ENCODE peak calls at places on chromosomes 4 and X, in five cellular contexts. T, D, N, E and Q are unnamed samples.

GRCh38 chr4:56234098-56234497 is 153.2 kb downstream of the AASDH start:
- DNase-seq in E (no peak), N (no peak), D (no peak), T (peak), Q (no peak)

GRCh38 chr4:17327587-17327986 is 184.3 kb downstream of the QDPR start:
- DNase-seq in D (peak), E (no peak), T (no peak), N (no peak), Q (no peak)

GRCh38 chrX:124641737-124642491 is 295.6 kb downstream of the SH2D1A start:
- DNase-seq in T (no peak), N (no peak), D (no peak), E (peak), Q (no peak)

GRCh38 chrX:47226531-47227333 is 6.1 kb upstream of the USP11 start:
- DNase-seq in E (no peak), T (no peak), D (no peak), N (no peak), Q (no peak)

GRCh38 chrX:124433186-124433585 is 86.8 kb downstream of the SH2D1A start:
- DNase-seq in N (no peak), E (no peak), D (no peak), T (no peak), Q (no peak)

GRCh38 chr4:121791481-121791880 is 9.6 kb upstream of the EXOSC9 start:
- DNase-seq in T (no peak), N (no peak), D (peak), E (no peak), Q (no peak)

GRCh38 chrX:1178580-1179057 is 33.8 kb downstream of the CRLF2 start:
- DNase-seq in D (no peak), E (no peak), N (no peak), T (no peak), Q (no peak)

GRCh38 chrX:148874621-148875020 is 374.2 kb downstream of the AFF2 start:
- DNase-seq in D (peak), E (no peak), N (no peak), T (no peak), Q (no peak)

GRCh38 chr4:95910749-95911148 is 70.9 kb downstream of the PDHA2 start:
- DNase-seq in E (no peak), N (no peak), D (no peak), T (no peak), Q (no peak)

GRCh38 chrX:45266456-45266855 is 65.8 kb upstream of the DIPK2B start:
- DNase-seq in D (no peak), E (no peak), N (no peak), T (no peak), Q (no peak)

GRCh38 chr4:184331155-184331995 is 113.7 kb upstream of the ENPP6 start:
- DNase-seq in E (no peak), N (no peak), T (no peak), D (peak), Q (no peak)

GRCh38 chr4:154908168-154908567 is 127.1 kb downstream of the RBM46 start:
- DNase-seq in D (no peak), N (no peak), E (no peak), T (no peak), Q (no peak)

GRCh38 chrX:80808160-80808735 is 1.4 kb downstream of the BRWD3 start:
- DNase-seq in D (peak), E (peak), N (peak), T (peak), Q (peak)

GRCh38 chr4:176435891-176436499 is 116.2 kb downstream of the SPCS3 start:
- DNase-seq in T (no peak), D (peak), N (no peak), E (no peak), Q (no peak)

GRCh38 chr4:140013088-140013487 is 140.9 kb downstream of the MAML3 start:
- DNase-seq in D (no peak), E (no peak), N (no peak), T (no peak), Q (no peak)

GRCh38 chr4:28600958-28601357 is 1740.3 kb downstream of the STIM2 start:
- DNase-seq in E (no peak), D (no peak), N (no peak), T (no peak), Q (no peak)

GRCh38 chr4:98682719-98683118 is 24.3 kb upstream of the TSPAN5 start:
- DNase-seq in E (peak), D (peak), T (peak), N (no peak), Q (no peak)

GRCh38 chr4:162237676-162238075 is 73.9 kb upstream of the FSTL5 start:
- DNase-seq in N (no peak), T (no peak), D (no peak), E (no peak), Q (no peak)

GRCh38 chrX:14015294-14015693 is 14.4 kb downstream of the GEMIN8 start:
- DNase-seq in E (no peak), N (no peak), D (no peak), T (no peak), Q (no peak)

GRCh38 chrX:23344208-23344903 is 9.7 kb downstream of the PTCHD1 start:
- DNase-seq in E (no peak), N (no peak), T (no peak), D (no peak), Q (no peak)

GRCh38 chrX:120672389-120672788 is 42.5 kb upstream of the C1GALT1C1 start:
- DNase-seq in T (no peak), D (peak), E (peak), N (no peak), Q (peak)

GRCh38 chr4:88211473-88212252 is 53.2 kb upstream of the ABCG2 start:
- DNase-seq in N (no peak), T (peak), E (peak), D (peak), Q (peak)

GRCh38 chr4:19689511-19689910 is 562.2 kb upstream of the SLIT2 start:
- DNase-seq in D (peak), E (no peak), N (no peak), T (no peak), Q (no peak)

GRCh38 chr4:164304861-164305260 is 449.1 kb upstream of the SMIM31 start:
- DNase-seq in T (no peak), E (no peak), N (no peak), D (no peak), Q (no peak)

GRCh38 chr4:59987289-59987688 is 1212.8 kb upstream of the ADGRL3 start:
- DNase-seq in E (no peak), T (no peak), N (no peak), D (no peak), Q (no peak)

GRCh38 chr4:121484633-121485032 is 103.8 kb upstream of the QRFPR start:
- DNase-seq in D (peak), T (peak), E (peak), N (no peak), Q (peak)

GRCh38 chrX:106263817-106264216 is 95.7 kb downstream of the PWWP3B start:
- DNase-seq in T (no peak), D (no peak), N (no peak), E (no peak), Q (no peak)

GRCh38 chrX:12403474-12404082 is 265.3 kb downstream of the FRMPD4 start:
- DNase-seq in D (peak), E (no peak), N (no peak), T (no peak), Q (no peak)

GRCh38 chr4:181962321-181962720 is 280.9 kb upstream of the TENM3 start:
- DNase-seq in E (no peak), D (no peak), N (no peak), T (no peak), Q (no peak)

DNA sequence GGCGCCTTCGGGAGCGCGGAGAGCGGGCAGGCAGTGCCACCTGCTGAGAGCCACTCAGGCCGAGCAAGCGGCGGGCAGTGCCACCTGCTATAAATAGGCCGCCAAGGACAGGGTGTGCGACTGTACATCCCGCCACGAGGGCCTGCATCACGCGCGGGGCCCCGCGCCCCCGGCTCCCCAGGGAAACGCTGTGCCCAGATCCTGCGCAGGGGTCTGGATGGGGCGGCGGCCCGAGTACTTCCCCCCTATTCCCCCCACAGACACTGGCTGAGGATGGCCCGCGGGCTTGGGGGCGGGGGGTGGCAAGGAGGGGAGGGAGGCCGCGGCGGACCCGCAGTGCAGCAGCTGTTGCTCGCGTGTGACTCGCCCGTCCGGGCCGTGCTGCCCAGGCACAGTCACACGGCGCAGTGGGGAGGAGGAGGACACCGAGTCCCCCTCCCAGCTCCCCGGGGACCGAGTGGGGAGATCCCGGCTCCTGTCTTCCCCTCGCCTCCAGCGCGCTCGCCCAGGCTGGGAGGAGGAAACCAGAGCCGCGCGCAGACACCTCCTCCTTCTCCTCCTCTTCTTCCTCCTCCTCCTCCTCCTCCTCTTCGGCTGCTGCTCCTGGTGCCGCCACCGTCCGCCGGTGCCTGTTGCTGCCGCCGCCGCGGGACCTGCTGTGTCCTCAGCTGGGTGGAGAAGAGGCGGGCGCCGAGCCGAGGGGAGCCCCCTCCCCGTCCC is at the start of gene TBC1D1:
- DNase-seq in N (no peak), T (peak), D (no peak), E (no peak), Q (no peak)
- TF ChIP-seq MXI1 in N (no peak), T (no peak), D (no peak), E (no peak), Q (no peak)

GRCh38 chr4:78954048-78954666 is 14.9 kb upstream of the PAQR3 start:
- DNase-seq in T (peak), E (peak), D (no peak), N (no peak), Q (peak)
- TF ChIP-seq MXI1 in T (no peak), E (no peak), D (no peak), N (no peak), Q (no peak)

GRCh38 chrX:8042304-8042703 is 115.1 kb upstream of the PNPLA4 start:
- DNase-seq in N (no peak), T (peak), D (no peak), E (peak), Q (peak)
- TF ChIP-seq MXI1 in N (no peak), T (no peak), D (no peak), E (no peak), Q (no peak)

DNA sequence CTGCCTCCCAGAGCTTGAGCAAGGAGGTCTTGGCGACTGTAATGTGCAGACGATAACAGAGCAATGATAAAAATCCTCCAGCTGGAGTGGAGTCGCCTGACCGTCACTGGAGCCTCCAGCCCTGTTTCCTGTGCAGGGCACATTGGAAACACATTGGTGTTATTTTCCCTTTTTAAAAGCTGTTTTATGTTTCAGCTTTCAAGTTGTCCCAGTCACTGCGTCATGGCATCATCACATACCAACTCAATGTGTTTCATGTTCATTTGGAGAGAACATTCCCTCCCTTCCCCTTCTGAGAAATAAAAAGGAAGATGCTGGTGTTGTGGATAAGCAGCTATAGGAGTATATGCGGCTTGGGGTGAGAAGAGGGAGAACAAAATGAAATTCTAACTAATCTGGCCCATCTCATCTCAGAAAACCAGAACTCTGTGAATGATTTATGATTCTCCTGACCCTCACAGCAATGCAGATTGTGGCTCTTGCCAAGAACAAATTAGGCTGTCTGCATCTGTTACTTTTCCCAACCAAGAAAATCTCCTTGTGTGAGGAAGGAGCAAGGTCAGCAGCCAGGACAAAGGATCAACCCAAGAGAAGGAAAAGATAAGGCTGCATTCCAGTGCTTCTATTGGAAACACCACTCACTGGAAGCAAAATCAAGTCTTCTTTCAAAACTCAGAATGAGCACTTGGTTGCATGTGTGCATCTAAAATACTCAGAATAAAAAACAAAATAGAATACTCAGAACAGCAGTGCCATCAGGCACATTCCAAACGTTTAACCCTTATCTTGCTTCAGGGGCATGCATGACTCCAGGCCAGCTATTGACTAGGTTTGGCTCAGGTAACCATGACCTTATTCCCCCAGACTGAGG is 134.4 kb downstream of the RASL11B start:
- DNase-seq in N (no peak), T (peak), E (no peak), D (peak), Q (no peak)
- TF ChIP-seq MXI1 in N (no peak), T (peak), E (no peak), D (no peak), Q (no peak)

GRCh38 chr4:25862411-25863346 is at the start of gene SEL1L3:
- DNase-seq in E (peak), N (no peak), D (no peak), T (peak), Q (no peak)
- TF ChIP-seq MXI1 in E (no peak), N (no peak), D (no peak), T (no peak), Q (no peak)

GRCh38 chr4:77451530-77451929 is 154.1 kb upstream of the CXCL13 start:
- DNase-seq in E (no peak), D (no peak), N (no peak), T (no peak), Q (no peak)
- TF ChIP-seq MXI1 in E (no peak), D (no peak), N (no peak), T (no peak), Q (no peak)

DNA sequence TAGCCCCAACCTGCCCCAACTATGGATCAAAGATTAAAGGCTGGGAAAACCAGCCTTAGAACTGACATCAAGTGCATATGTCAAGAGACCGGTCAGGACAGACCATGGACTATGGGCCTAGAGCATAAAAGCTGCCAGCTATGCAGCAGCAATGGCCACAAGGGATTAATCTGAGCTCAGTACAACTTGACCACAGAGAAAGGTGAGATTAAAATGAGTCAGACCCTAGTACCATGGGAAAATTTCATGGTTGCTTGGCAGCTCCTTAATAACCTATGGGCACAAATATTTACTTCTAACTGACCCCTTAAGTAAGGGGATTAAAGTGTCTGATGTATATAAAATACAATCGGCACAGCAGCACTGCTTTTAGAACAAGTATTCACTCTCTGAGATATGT is 54.4 kb downstream of the CBR4 start:
- DNase-seq in E (no peak), N (no peak), D (no peak), T (no peak), Q (no peak)
- TF ChIP-seq MXI1 in E (no peak), N (no peak), D (no peak), T (no peak), Q (no peak)